ENCODE peak calls at places on chromosome 1, in seven cellular contexts. R, O, U, L, W, K and Y are unnamed samples.

GRCh38 chr1:54888080-54888733 is 1.2 kb upstream of the DHCR24 start:
- DNase-seq in R (no peak), O (no peak), U (no peak), L (no peak), W (no peak), K (no peak), Y (no peak)

GRCh38 chr1:177164380-177165068 is at the start of gene ASTN1:
- DNase-seq in R (peak; percentile 57), O (no peak), U (peak; percentile 58), L (no peak), W (no peak), K (no peak), Y (no peak)

GRCh38 chr1:220300442-220301121 is 28.3 kb upstream of the RAB3GAP2 start:
- DNase-seq in R (no peak), O (no peak), U (peak; percentile 27), L (no peak), W (peak; percentile 67), K (no peak), Y (peak; percentile 63)

GRCh38 chr1:51568231-51568935 is 48.5 kb upstream of the OSBPL9 start:
- DNase-seq in R (no peak), O (no peak), U (no peak), L (no peak), W (no peak), K (no peak), Y (no peak)

GRCh38 chr1:225412803-225413338 is 15.0 kb downstream of the LBR start:
- DNase-seq in R (peak; percentile 92), O (peak; percentile 74), U (no peak), L (no peak), W (no peak), K (no peak), Y (no peak)

GRCh38 chr1:44300882-44301281 is 54.2 kb downstream of the ERI3 start:
- DNase-seq in R (no peak), O (no peak), U (peak; percentile 67), L (no peak), W (no peak), K (no peak), Y (no peak)

GRCh38 chr1:247294282-247294681 is 37.4 kb downstream of the ZNF496 start:
- DNase-seq in R (no peak), O (no peak), U (no peak), L (no peak), W (no peak), K (no peak), Y (no peak)

GRCh38 chr1:206772228-206773002 is at the start of gene IL10:
- DNase-seq in R (no peak), O (no peak), U (no peak), L (no peak), W (peak; percentile 24), K (no peak), Y (no peak)

GRCh38 chr1:1014896-1015681 is 1.8 kb downstream of the ISG15 start:
- DNase-seq in R (no peak), O (peak; percentile 46), U (no peak), L (no peak), W (no peak), K (no peak), Y (no peak)

GRCh38 chr1:181179980-181180964 is 91.8 kb downstream of the IER5 start:
- DNase-seq in R (no peak), O (no peak), U (peak; percentile 31), L (no peak), W (peak; percentile 68), K (peak; percentile 53), Y (peak; percentile 51)

GRCh38 chr1:204088596-204088995 is 15.7 kb downstream of the SOX13 start:
- DNase-seq in R (no peak), O (no peak), U (no peak), L (no peak), W (no peak), K (no peak), Y (no peak)

GRCh38 chr1:201790261-201790660 is 38.7 kb upstream of the IPO9 start:
- DNase-seq in R (no peak), O (no peak), U (no peak), L (no peak), W (no peak), K (no peak), Y (no peak)

GRCh38 chr1:178258521-178258920 is 164.6 kb downstream of the RASAL2 start:
- DNase-seq in R (no peak), O (no peak), U (no peak), L (no peak), W (no peak), K (no peak), Y (no peak)

GRCh38 chr1:55141295-55141893 is 73.8 kb downstream of the USP24 start:
- DNase-seq in R (no peak), O (no peak), U (no peak), L (no peak), W (no peak), K (no peak), Y (no peak)

GRCh38 chr1:46333300-46334029 is 7.1 kb upstream of the NSUN4 start:
- DNase-seq in R (no peak), O (no peak), U (no peak), L (no peak), W (no peak), K (no peak), Y (no peak)

GRCh38 chr1:41369531-41369930 is 8.3 kb downstream of the FOXO6 start:
- DNase-seq in R (no peak), O (no peak), U (no peak), L (no peak), W (no peak), K (no peak), Y (peak; percentile 24)

GRCh38 chr1:41370756-41371420 is 9.7 kb downstream of the FOXO6 start:
- DNase-seq in R (no peak), O (no peak), U (no peak), L (no peak), W (no peak), K (no peak), Y (no peak)

GRCh38 chr1:41368801-41369200 is 7.6 kb downstream of the FOXO6 start:
- DNase-seq in R (no peak), O (no peak), U (no peak), L (no peak), W (no peak), K (no peak), Y (peak; percentile 23)

GRCh38 chr1:41371630-41372599 is 10.7 kb downstream of the FOXO6 start:
- DNase-seq in R (no peak), O (no peak), U (no peak), L (no peak), W (no peak), K (no peak), Y (peak; percentile 37)

DNA sequence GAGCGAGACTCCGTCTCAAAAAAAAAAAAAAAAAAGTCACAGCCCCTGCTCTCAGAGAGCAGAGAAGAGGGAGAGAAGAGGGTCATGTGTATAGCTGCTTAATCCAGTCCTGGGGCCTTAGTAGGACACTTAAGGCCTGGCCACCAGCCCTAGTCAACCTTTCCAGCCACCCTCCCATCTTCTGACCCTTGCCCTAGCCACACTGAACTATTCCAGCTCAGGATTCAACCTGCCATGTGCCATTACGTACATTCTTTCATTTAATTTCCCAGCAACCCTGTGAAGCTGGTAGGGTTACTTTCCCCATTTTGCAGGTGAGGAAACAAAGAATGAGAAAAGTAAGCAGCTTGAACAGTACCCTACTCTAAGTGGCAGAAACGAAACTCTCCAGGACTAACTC is 9.0 kb downstream of the FOXO6 start:
- DNase-seq in R (no peak), O (no peak), U (no peak), L (no peak), W (no peak), K (no peak), Y (peak; percentile 8)
- H3K4me1 ChIP-seq in R (peaks cover 7% of the 10 kb centered on the region), O (peaks cover 13% of the 10 kb centered on the region), U (peaks cover 25% of the 10 kb centered on the region), L (peaks cover 16% of the 10 kb centered on the region), W (peaks cover 56% of the 10 kb centered on the region), K (peaks cover 13% of the 10 kb centered on the region), Y (peaks cover 54% of the 10 kb centered on the region)

DNA sequence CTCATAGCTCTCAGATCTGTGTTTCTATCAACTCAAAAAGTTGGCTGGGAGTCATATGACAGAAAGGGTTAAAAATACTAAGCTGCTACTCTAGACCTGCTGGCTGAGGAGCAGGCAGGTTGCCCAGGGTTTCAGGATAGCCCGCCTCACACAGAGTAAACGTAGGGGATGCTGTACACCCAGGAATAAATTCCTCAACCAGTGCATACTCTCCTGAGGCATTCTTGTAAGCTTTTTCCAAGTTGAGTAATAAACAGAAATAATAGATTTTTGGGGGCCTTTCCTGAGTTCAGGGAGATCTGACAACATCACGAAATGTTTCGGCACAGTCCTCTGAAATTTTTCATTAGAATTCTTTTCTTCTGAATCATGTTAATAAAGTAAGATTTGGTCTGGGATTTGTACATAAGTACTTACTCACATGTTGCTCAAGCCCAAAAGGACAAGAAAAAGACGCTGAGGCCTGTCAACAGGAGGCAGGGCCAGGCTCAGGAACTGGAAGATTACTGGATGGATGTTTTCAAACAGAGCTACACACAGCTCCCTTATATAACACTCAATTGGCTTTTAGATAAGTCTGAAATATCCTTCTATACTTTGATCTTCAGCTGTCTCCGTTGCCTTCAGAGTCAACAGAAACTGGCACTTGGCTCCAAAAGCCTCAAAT is 41.0 kb downstream of the TGFBR3 start:
- DNase-seq in R (no peak), O (no peak), U (no peak), L (no peak), W (peak; percentile 48), K (no peak), Y (peak; percentile 68)
- H3K4me3 ChIP-seq in R (no peak overlapping the region), O (no peak overlapping the region), U (no peak overlapping the region), L (no peak overlapping the region), W (peak overlapping the region; percentile 37), K (no peak overlapping the region), Y (no peak overlapping the region)

GRCh38 chr1:19083081-19083480 is 126.6 kb upstream of the IFFO2 start:
- DNase-seq in R (no peak), O (no peak), U (no peak), L (no peak), W (no peak), K (no peak), Y (no peak)
- H3K4me1 ChIP-seq in R (peaks cover 32% of the 10 kb centered on the region), O (peaks cover 27% of the 10 kb centered on the region), U (no peaks in the 10 kb centered on the region), L (no peaks in the 10 kb centered on the region), W (peaks cover 38% of the 10 kb centered on the region), K (no peaks in the 10 kb centered on the region), Y (peaks cover 29% of the 10 kb centered on the region)

GRCh38 chr1:70204578-70204977 is 801 bp downstream of the LRRC40 start:
- DNase-seq in R (no peak), O (no peak), U (no peak), L (no peak), W (no peak), K (no peak), Y (no peak)

GRCh38 chr1:70208292-70208691 is 2.9 kb upstream of the LRRC40 start:
- DNase-seq in R (no peak), O (no peak), U (no peak), L (no peak), W (no peak), K (no peak), Y (no peak)

GRCh38 chr1:70205076-70205436 is 323 bp downstream of the LRRC40 start:
- DNase-seq in R (no peak), O (no peak), U (no peak), L (no peak), W (no peak), K (no peak), Y (no peak)

GRCh38 chr1:70205437-70206118 is at the start of gene LRRC40:
- DNase-seq in R (peak; percentile 98), O (peak; percentile 92), U (peak; percentile 94), L (peak; percentile 92), W (peak; percentile 97), K (peak; percentile 93), Y (peak; percentile 98)

DNA sequence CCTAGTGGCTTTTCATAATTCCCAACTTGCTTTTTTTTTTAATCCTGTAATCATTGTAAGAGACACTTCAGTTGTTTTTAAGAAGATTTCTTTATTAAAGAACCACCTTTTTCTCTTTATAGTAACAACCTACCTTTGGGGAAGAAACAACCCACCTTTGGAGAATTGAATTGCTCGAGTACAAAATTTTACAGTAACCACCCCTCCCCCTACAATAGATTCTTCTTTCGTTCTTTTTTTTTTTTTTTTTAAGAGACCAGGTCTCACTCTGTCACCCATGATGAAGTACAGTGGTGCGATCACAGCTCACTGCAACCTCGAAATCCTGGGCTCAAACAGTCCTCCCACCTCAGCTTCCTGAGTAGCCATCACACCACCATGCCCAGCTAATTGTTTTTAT is 2.1 kb upstream of the LRRC40 start:
- DNase-seq in R (no peak), O (no peak), U (no peak), L (no peak), W (no peak), K (no peak), Y (no peak)
- H3K4me3 ChIP-seq in R (no peak overlapping the region), O (no peak overlapping the region), U (no peak overlapping the region), L (peak overlapping the region; percentile 41), W (peak overlapping the region; percentile 70), K (no peak overlapping the region), Y (peak overlapping the region; percentile 97)